ENCODE peak calls at places on chromosomes 2 and 18, in four cellular contexts. M is mucosa of descending colon, F is transverse colon, S is H1. V is an unnamed sample.

GRCh38 chr2:191643425-191643824 is 34.5 kb upstream of the NABP1 start:
- DNase-seq in M (peak), F (peak), S (no peak), V (no peak)

GRCh38 chr2:142834003-142834402 is 43.5 kb upstream of the KYNU start:
- DNase-seq in M (no peak), F (no peak), S (no peak), V (no peak)

GRCh38 chr18:48915621-48916425 is 34.9 kb downstream of the SMAD7 start:
- DNase-seq in M (no peak), F (no peak), S (no peak), V (no peak)

GRCh38 chr2:31483246-31483645 is 68.7 kb upstream of the XDH start:
- DNase-seq in M (no peak), F (no peak), S (no peak), V (no peak)

GRCh38 chr2:19559596-19560240 is 201.3 kb upstream of the OSR1 start:
- DNase-seq in M (no peak), F (peak), S (no peak), V (peak)

GRCh38 chr2:206462240-206462854 is 19.0 kb downstream of the ADAM23 start:
- DNase-seq in M (no peak), F (no peak), S (peak), V (no peak)

GRCh38 chr2:105184420-105184819 is 57.1 kb upstream of the GPR45 start:
- DNase-seq in M (no peak), F (peak), S (no peak), V (peak)

GRCh38 chr18:8654482-8655451 is 45.5 kb downstream of the RAB12 start:
- DNase-seq in M (no peak), F (no peak), S (no peak), V (no peak)

GRCh38 chr2:236718207-236718992 is 148.8 kb downstream of the ACKR3 start:
- DNase-seq in M (no peak), F (no peak), S (no peak), V (no peak)

GRCh38 chr2:79941172-79941571 is 363.4 kb downstream of the LRRTM1 start:
- DNase-seq in M (no peak), F (no peak), S (no peak), V (no peak)

GRCh38 chr2:23092831-23093230 is 292.1 kb upstream of the KLHL29 start:
- DNase-seq in M (no peak), F (no peak), S (no peak), V (no peak)

GRCh38 chr2:118554616-118555015 is 292.8 kb downstream of the EN1 start:
- DNase-seq in M (no peak), F (no peak), S (no peak), V (no peak)

GRCh38 chr2:189276277-189276676 is 96.7 kb upstream of the COL5A2 start:
- DNase-seq in M (no peak), F (no peak), S (no peak), V (no peak)

GRCh38 chr2:8437949-8438400 is 243.9 kb upstream of the ID2 start:
- DNase-seq in M (no peak), F (no peak), S (no peak), V (no peak)

GRCh38 chr2:136767030-136767429 is 1.7 kb downstream of the THSD7B start:
- DNase-seq in M (no peak), F (no peak), S (no peak), V (no peak)

GRCh38 chr2:240812301-240812680 is 7.7 kb downstream of the KIF1A start:
- DNase-seq in M (no peak), F (peak), S (no peak), V (no peak)

GRCh38 chr2:231883468-231883881 is 42.7 kb downstream of the NPPC start:
- DNase-seq in M (no peak), F (no peak), S (no peak), V (no peak)

GRCh38 chr2:109292377-109292776 is 163.4 kb downstream of the SH3RF3 start:
- DNase-seq in M (no peak), F (no peak), S (no peak), V (no peak)

GRCh38 chr2:178317807-178318206 is 123.5 kb downstream of the OSBPL6 start:
- DNase-seq in M (no peak), F (no peak), S (no peak), V (no peak)

GRCh38 chr2:128228894-128229293 is 89.8 kb downstream of the HS6ST1 start:
- DNase-seq in M (no peak), F (no peak), S (no peak), V (no peak)

GRCh38 chr2:181574321-181574720 is 82.6 kb downstream of the CERKL start:
- DNase-seq in M (no peak), F (no peak), S (no peak), V (no peak)

GRCh38 chr18:48031011-48031480 is 100.6 kb upstream of the SMAD2 start:
- DNase-seq in M (no peak), F (peak), S (peak), V (peak)

GRCh38 chr2:169585673-169586072 is 1.5 kb downstream of the PPIG start:
- DNase-seq in M (no peak), F (no peak), S (no peak), V (no peak)

GRCh38 chr2:177088542-177088941 is 124.1 kb upstream of the HNRNPA3 start:
- DNase-seq in M (no peak), F (no peak), S (no peak), V (no peak)

GRCh38 chr18:57297306-57297705 is 55.1 kb upstream of the ST8SIA3 start:
- DNase-seq in M (no peak), F (no peak), S (no peak), V (no peak)

GRCh38 chr2:181742908-181743722 is 62.8 kb upstream of the NEUROD1 start:
- DNase-seq in M (no peak), F (peak), S (no peak), V (peak)

GRCh38 chr2:134671498-134671897 is 47.3 kb downstream of the TMEM163 start:
- DNase-seq in M (no peak), F (no peak), S (no peak), V (no peak)

GRCh38 chr2:70433315-70433714 is 120.3 kb downstream of the TGFA start:
- DNase-seq in M (no peak), F (no peak), S (no peak), V (no peak)

GRCh38 chr2:9800639-9800974 is 42.7 kb upstream of the TAF1B start:
- DNase-seq in M (no peak), F (no peak), S (no peak), V (no peak)

GRCh38 chr2:177076636-177077179 is 135.9 kb upstream of the HNRNPA3 start:
- DNase-seq in M (no peak), F (no peak), S (no peak), V (no peak)

GRCh38 chr18:79486356-79487197 is 90.8 kb downstream of the NFATC1 start:
- DNase-seq in M (peak), F (no peak), S (no peak), V (no peak)

GRCh38 chr18:36295880-36296301 is 1.6 kb upstream of the FHOD3 start:
- DNase-seq in M (no peak), F (no peak), S (no peak), V (no peak)

GRCh38 chr2:7927694-7928093 is 754.2 kb upstream of the ID2 start:
- DNase-seq in M (no peak), F (no peak), S (no peak), V (no peak)

GRCh38 chr2:164841719-164842623 is at the start of gene COBLL1:
- DNase-seq in M (peak), F (peak), S (no peak), V (peak)

GRCh38 chr2:224122542-224122941 is 83.5 kb upstream of the SERPINE2 start:
- DNase-seq in M (no peak), F (no peak), S (no peak), V (no peak)

GRCh38 chr2:190507135-190507534 is 27.4 kb downstream of the NEMP2 start:
- DNase-seq in M (no peak), F (peak), S (no peak), V (no peak)

GRCh38 chr18:45910405-45911023 is 56.6 kb downstream of the EPG5 start:
- DNase-seq in M (peak), F (peak), S (peak), V (peak)

GRCh38 chr2:173523497-173523896 is 168.8 kb downstream of the CDCA7 start:
- DNase-seq in M (no peak), F (no peak), S (no peak), V (no peak)

GRCh38 chr2:187188783-187189631 is 259.0 kb downstream of the CALCRL start:
- DNase-seq in M (no peak), F (no peak), S (no peak), V (no peak)

DNA sequence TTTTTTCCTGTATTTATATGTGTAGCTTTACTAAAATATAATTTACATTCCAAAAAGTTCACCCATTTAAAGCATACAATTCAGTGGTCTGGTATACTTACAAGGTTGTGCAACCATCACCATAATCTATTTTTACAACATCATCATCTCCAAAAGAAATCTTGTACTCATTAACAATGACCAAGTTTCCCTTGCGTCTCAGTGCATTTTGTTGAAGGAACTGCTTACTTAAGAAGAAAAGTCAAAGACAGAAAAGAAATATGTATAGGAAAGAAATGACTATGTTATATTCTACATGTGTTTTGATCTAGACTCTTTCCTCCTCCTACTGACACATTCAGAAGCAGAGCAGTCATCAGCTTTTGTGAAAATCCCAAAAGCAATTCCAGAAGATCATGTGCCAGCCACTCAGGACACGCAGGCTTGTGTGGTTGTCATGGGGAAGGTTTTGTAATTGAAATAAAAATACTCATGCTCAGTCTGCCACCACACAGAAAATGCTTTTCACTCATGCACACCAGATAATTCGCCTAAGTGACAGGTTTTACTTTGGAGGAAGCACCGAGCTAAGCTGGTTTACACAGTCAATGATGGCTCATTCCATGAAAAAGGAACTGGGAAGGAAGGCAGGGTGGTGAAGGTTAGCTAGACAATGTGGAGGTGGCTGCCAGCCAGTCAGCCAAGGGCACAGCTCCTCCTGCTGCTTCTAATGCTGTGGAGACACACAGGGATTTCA is 158.5 kb upstream of the REV1 start:
- DNase-seq in M (no peak), F (no peak), S (no peak), V (no peak)
- TF ChIP-seq CTCF in M (no peak), F (no peak), S (no peak), V (no peak)

DNA sequence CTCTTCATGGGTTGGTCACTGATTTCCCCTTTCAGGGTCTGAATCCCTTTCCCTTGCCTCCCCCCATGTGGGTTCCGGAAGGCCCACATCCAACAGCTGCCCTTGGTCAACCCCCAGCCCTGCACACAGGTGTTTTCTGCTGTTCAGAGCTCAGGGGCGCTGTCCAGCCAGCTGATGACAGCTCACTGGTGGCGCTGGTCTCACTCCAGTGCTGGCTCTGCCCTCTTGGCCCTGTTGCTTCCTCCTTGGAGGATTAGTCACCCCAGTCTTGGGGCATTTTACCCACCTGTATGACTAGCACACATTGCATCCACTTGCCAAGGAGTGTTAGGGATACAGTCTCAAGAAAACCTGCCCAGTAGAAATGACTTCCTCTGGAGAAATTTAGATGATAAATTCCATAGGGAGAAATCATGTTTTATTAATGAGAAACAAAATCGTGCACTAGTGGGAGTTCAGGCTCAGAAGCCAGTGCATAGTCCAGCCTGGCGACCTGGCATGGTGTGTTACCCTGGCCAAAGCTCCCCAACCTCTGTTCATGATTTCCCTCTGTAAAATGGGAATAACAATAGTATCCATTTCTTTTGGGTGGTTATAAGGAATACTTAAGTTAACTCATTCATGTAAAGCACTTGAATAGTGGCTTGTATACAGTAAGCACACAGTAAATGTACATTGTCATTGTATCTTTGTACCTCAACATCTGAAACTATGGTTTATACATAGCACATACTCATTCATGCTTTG is 21.6 kb downstream of the CRIM1 start:
- DNase-seq in M (peak), F (peak), S (no peak), V (peak)
- TF ChIP-seq CTCF in M (no peak), F (no peak), S (no peak), V (no peak)

GRCh38 chr2:238418999-238419546 is 7.7 kb upstream of the ASB1 start:
- DNase-seq in M (no peak), F (no peak), S (no peak), V (no peak)

GRCh38 chr2:238418196-238418998 is 8.3 kb upstream of the ASB1 start:
- DNase-seq in M (no peak), F (peak), S (no peak), V (no peak)

GRCh38 chr2:238412067-238412767 is 14.5 kb upstream of the ASB1 start:
- DNase-seq in M (no peak), F (peak), S (no peak), V (no peak)

GRCh38 chr2:238415893-238416292 is 10.8 kb upstream of the ASB1 start:
- DNase-seq in M (no peak), F (no peak), S (no peak), V (no peak)

DNA sequence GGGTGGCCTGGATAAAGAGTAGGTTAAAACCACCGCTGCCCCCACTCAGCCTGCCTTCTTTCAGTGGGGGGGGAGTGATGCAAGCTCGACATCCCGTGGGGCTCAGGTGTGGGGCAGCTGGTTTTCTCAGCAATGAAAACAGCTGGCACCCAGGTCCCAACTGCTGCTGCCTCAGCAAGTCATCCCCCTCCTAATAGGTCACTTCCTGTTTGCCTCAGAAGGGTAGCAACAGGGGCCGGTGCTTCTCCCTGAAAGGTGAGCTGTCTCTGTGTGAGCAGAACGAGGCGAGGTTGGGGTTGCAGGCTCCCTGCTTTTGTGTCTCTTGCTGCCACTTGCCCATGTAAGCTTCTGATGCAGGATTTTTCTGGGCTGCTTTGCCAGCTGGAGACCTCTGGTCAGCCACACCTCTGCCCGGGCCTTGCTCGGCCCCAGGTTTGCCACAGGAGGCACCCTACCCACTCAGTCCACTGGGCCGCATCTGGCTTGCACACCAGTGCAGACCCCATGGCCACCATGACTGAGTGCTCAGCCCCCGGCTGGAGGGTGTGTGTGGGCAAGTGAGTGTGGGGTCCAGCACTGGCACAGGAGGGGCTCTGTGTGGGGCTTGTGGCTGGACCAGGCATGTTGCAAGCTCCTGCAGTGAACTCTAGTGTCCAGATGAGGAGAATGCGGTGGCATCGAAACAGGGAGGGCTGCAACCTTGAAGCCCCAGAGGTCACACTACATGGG is 11.5 kb upstream of the ASB1 start:
- DNase-seq in M (no peak), F (no peak), S (no peak), V (no peak)
- TF ChIP-seq CTCF in M (no peak), F (no peak), S (peak), V (no peak)

GRCh38 chr18:10038268-10038667 is 124.5 kb downstream of the VAPA start:
- DNase-seq in M (no peak), F (no peak), S (no peak), V (no peak)
- TF ChIP-seq CTCF in M (no peak), F (no peak), S (no peak), V (no peak)

DNA sequence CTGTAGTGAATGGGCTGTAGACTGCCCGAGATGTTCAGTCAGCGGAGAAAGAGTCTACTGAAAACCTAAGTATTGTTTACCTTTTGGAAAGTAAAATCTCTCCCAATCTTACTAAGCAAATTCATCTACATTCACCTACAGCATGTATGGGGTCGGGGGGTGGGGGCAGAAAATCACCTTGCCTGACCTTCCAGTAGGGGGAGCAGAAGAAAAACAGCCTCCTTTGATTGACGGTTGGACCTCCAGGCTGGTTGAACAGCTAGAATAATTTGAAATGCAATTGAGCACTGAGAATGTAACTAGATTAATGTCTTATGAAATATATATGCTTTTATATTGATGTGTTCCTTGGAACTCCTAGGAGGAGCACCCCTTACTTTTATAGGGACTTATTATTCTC is 10.0 kb downstream of the LRATD1 start:
- DNase-seq in M (no peak), F (no peak), S (no peak), V (no peak)
- TF ChIP-seq CTCF in M (no peak), F (no peak), S (peak), V (no peak)

GRCh38 chr2:85872536-85873161 is 16.1 kb downstream of the ST3GAL5 start:
- DNase-seq in M (no peak), F (no peak), S (no peak), V (no peak)
- TF ChIP-seq CTCF in M (no peak), F (no peak), S (peak), V (no peak)

GRCh38 chr2:166106431-166107015 is 21.3 kb downstream of the SCN1A start:
- DNase-seq in M (no peak), F (no peak), S (no peak), V (no peak)
- TF ChIP-seq CTCF in M (no peak), F (no peak), S (peak), V (no peak)

GRCh38 chr2:12321017-12321641 is 395.6 kb upstream of the TRIB2 start:
- DNase-seq in M (no peak), F (no peak), S (no peak), V (no peak)
- TF ChIP-seq CTCF in M (no peak), F (no peak), S (no peak), V (no peak)

GRCh38 chr2:147273628-147274027 is 571.2 kb upstream of the ACVR2A start:
- DNase-seq in M (no peak), F (no peak), S (no peak), V (no peak)

GRCh38 chr2:147273106-147273505 is 571.7 kb upstream of the ACVR2A start:
- DNase-seq in M (no peak), F (no peak), S (no peak), V (no peak)

GRCh38 chr2:147275943-147276342 is 568.9 kb upstream of the ACVR2A start:
- DNase-seq in M (no peak), F (no peak), S (peak), V (peak)
- TF ChIP-seq CTCF in M (no peak), F (no peak), S (peak), V (peak)

GRCh38 chr2:234488913-234489451 is 7.9 kb downstream of the ARL4C start:
- DNase-seq in M (no peak), F (peak), S (no peak), V (no peak)
- TF ChIP-seq CTCF in M (no peak), F (no peak), S (no peak), V (no peak)